ENCODE peak calls at places on chromosomes 7 and 10, in six cellular contexts. F is PC-9, I is neuronal stem cell, H is GM12878, N is brain microvascular endothelial cell, P is tibial artery. V is an unnamed sample.

GRCh38 chr7:104111294-104111693 is 96.5 kb downstream of the ORC5 start:
- DNase-seq in F (no peak), H (no peak), N (no peak), P (no peak), I (no peak), V (no peak)

GRCh38 chr7:92934096-92934495 is 97.7 kb upstream of the CDK6 start:
- DNase-seq in N (no peak), F (peak; percentile 97), P (no peak), H (no peak), I (no peak), V (no peak)

GRCh38 chr7:138750926-138751464 is 46.8 kb upstream of the TMEM213 start:
- DNase-seq in I (no peak), N (no peak), P (no peak), H (no peak), F (no peak), V (no peak)

GRCh38 chr10:129502448-129502847 is 35.4 kb downstream of the MGMT start:
- DNase-seq in H (no peak), N (no peak), F (no peak), I (no peak), P (no peak), V (peak; percentile 60)

GRCh38 chr7:152759655-152760383 is at the start of gene ACTR3B:
- DNase-seq in F (peak; percentile 49), H (no peak), P (peak; percentile 92), N (peak; percentile 67), I (peak; percentile 79), V (peak; percentile 97)

GRCh38 chr10:63631971-63632370 is 110.8 kb downstream of the REEP3 start:
- DNase-seq in N (no peak), I (no peak), F (no peak), H (no peak), P (no peak), V (no peak)

GRCh38 chr10:58209669-58210068 is 58.0 kb downstream of the IPMK start:
- DNase-seq in I (no peak), F (no peak), P (no peak), N (peak; percentile 5), H (no peak), V (no peak)

GRCh38 chr7:42843209-42843800 is 68.6 kb downstream of the C7orf25 start:
- DNase-seq in F (no peak), P (no peak), H (no peak), N (peak; percentile 44), I (peak; percentile 29), V (no peak)

GRCh38 chr7:132117181-132117580 is 459.1 kb downstream of the PLXNA4 start:
- DNase-seq in N (peak; percentile 40), I (no peak), H (no peak), P (no peak), F (peak; percentile 84), V (no peak)

DNA sequence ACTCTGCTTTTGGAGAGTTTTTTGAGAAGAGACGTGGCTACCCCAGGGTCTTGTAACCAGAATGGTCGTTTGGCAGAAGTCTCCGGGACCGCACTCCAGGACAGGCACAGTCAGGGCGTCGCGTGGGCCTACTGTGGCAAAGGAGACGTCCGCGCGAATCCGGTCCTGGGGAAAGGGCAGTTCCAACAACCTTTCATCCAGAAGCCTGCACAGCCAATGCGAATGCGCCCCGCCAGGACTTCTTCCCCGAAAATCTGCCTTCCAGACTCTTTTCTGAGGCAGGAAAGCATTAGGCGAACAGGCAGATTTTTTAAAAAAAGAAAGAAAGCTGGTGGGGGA is 2.0 kb downstream of the HPSE2 start:
- DNase-seq in N (no peak), P (no peak), F (no peak), H (no peak), I (no peak), V (no peak)
- H3K27ac ChIP-seq in N (no peak overlapping the region), P (peak overlapping the region; percentile 86), F (no peak overlapping the region), H (no peak overlapping the region), I (peak overlapping the region; percentile 68), V (peak overlapping the region; percentile 91)

GRCh38 chr7:7771452-7771851 is 53.0 kb upstream of the RPA3 start:
- DNase-seq in H (no peak), I (no peak), F (no peak), N (no peak), P (no peak), V (no peak)
- H3K27ac ChIP-seq in H (no peak overlapping the region), I (no peak overlapping the region), F (no peak overlapping the region), N (no peak overlapping the region), P (no peak overlapping the region), V (no peak overlapping the region)

DNA sequence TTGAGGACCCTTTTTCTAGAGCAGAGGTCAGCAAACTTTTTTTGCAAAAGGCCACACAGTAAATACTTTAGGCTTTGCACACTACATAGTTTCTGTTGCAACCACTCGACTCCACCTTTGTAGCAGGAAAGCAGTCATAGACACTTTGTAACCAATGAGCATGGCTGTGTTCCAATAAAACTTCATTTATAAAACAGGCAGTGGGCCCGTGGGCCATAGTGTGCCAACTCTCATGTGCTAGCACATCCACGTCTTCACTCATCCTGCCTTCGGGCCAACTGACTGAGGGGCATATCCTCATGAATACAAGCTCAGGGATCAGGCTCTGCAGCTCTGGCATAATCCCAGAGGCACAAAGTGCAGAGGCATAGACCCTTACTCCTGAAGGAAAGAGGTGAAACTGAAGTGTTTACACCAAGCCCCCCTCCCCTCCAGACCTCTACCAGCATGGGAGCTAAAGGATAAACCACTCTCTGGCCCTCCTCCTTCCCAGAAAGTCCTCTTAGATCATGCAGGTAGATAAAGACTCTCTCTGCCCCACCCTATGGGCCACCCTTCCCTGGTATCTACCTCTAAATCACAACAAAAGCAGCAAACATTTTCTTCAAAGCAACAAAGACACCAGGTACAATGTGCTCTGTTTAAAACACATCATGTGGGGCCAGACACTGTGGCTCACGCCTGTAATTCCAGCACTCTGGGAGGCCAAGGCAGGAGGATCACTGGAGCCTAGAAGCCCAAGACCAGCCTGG is 71.0 kb downstream of the DLG5 start:
- DNase-seq in N (no peak), H (no peak), I (no peak), F (no peak), P (no peak), V (no peak)
- H3K27ac ChIP-seq in N (no peak overlapping the region), H (no peak overlapping the region), I (no peak overlapping the region), F (peak overlapping the region; percentile 17), P (no peak overlapping the region), V (peak overlapping the region; percentile 36)

GRCh38 chr7:105691692-105692564 is 110.6 kb upstream of the EFCAB10 start:
- DNase-seq in P (peak; percentile 80), I (no peak), F (peak; percentile 81), N (peak; percentile 75), H (no peak), V (peak; percentile 94)
- H3K27ac ChIP-seq in P (peak overlapping the region; percentile 58), I (no peak overlapping the region), F (no peak overlapping the region), N (no peak overlapping the region), H (no peak overlapping the region), V (peak overlapping the region; percentile 83)

DNA sequence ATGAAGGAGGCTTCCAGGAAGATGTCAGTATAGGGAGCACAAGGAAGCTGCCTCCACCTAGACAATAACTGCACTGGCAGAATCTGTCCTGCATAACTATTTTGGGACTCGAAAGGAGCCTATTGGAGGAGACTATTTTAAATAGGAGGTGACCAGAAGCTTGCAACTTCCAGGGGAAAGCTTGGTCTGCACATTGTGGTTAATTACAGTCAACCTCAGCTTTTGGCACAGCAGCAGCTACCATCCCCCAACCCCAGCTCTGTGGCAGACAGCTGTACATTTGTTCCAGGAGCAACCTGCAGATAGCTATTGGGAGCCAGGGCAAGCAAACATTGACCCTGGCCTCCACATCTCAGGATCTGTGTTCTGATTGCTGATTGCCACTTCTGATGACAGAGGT is 46.3 kb upstream of the NANOS1 start:
- DNase-seq in N (no peak), P (no peak), I (no peak), H (peak; percentile 44), F (no peak), V (peak; percentile 31)
- H3K27ac ChIP-seq in N (no peak overlapping the region), P (no peak overlapping the region), I (no peak overlapping the region), H (no peak overlapping the region), F (no peak overlapping the region), V (no peak overlapping the region)

DNA sequence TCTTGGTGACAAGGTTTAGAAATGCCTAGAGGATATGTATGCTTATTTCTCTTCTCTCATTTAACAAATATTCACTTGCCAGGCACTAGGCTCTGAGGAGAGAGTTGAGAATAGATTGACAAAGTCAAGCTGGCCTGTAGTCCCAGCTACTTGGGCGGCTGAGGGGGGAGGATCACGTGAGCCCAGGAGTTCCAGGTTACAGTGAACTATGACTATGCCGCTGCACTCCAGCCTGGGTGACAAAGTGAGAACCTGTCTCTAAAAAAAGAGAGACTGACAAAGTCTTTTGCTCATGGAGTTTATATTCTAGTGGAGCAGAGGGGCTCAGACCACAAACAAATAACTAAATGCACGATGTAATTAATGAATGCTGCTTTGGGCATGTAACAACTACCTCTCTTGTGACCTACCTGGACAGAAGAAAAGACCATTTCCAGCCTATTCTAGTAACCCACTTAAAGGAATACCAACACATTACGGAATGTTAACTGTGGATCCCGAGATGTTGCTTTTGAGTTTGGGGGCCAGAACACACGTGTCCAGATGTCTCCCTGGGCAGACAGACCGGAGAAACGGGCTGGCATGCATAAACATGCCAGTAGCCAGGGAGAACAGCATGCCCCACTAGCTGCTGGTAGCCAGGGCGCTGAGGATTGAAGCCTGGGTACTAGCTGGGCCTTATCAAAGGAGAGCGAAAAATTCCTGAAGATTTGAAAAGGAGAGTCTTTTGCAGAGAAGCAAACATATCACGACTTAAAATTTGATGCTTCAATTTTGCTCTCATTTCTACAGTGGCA is 2.6 kb upstream of the BMPR1A start:
- DNase-seq in F (no peak), N (no peak), H (no peak), I (no peak), P (no peak), V (no peak)
- H3K27ac ChIP-seq in F (no peak overlapping the region), N (no peak overlapping the region), H (no peak overlapping the region), I (no peak overlapping the region), P (peak overlapping the region; percentile 98), V (peak overlapping the region; percentile 99)

GRCh38 chr10:100528123-100528884 is 1.4 kb downstream of the NDUFB8 start:
- DNase-seq in N (no peak), F (no peak), P (no peak), H (no peak), I (no peak), V (no peak)
- H3K27ac ChIP-seq in N (no peak overlapping the region), F (no peak overlapping the region), P (no peak overlapping the region), H (peak overlapping the region; percentile 91), I (no peak overlapping the region), V (peak overlapping the region; percentile 88)

GRCh38 chr7:71453630-71454029 is 321.7 kb downstream of the GALNT17 start:
- DNase-seq in I (no peak), H (no peak), P (no peak), N (no peak), F (no peak), V (no peak)

GRCh38 chr7:71454981-71455380 is 323.0 kb downstream of the GALNT17 start:
- DNase-seq in F (no peak), N (no peak), P (no peak), I (no peak), H (no peak), V (no peak)

GRCh38 chr7:71457881-71458590 is 326.1 kb downstream of the GALNT17 start:
- DNase-seq in I (no peak), P (no peak), F (no peak), N (no peak), H (no peak), V (no peak)

GRCh38 chr7:71459137-71459536 is 327.2 kb downstream of the GALNT17 start:
- DNase-seq in H (no peak), N (no peak), P (no peak), I (no peak), F (no peak), V (no peak)

DNA sequence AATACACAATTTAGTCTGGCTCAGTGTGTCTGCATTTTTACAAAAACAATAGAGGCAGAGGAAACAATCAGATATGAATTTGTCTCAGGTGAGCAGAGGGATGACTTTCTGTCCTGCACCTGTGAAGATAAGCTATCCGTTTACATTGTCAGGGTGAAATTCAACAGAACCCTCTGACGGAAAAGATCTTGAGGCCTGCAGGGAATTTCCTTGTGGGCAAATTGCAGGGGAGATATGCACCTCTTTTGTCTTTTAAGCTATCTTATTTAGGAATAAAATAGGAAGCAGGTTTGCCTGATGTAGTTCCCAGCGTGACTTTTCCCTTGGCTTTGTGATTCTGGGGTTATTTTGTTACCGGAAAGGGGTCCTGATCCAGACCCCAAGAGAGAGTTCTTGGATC is 325.1 kb downstream of the GALNT17 start:
- DNase-seq in P (no peak), F (no peak), I (no peak), N (no peak), H (no peak), V (no peak)
- H3K27ac ChIP-seq in P (no peak overlapping the region), F (no peak overlapping the region), I (no peak overlapping the region), N (no peak overlapping the region), H (no peak overlapping the region), V (no peak overlapping the region)